ENCODE peak calls at places on chromosomes 13 and 19, in ten cellular contexts. F, T, X, G, E, Y, W, O, C and V are unnamed samples. For H3K4me1, the result is how much of the 10 kb centered on the place peaks cover.

GRCh38 chr13:106373304-106373988 is 162.0 kb downstream of the EFNB2 start:
- DNase-seq in F (no peak), Y (no peak), E (no peak), X (no peak), C (no peak), G (no peak), T (no peak), W (no peak), O (peak), V (no peak)

GRCh38 chr13:110442946-110443632 is 118.4 kb downstream of the RAB20 start:
- DNase-seq in W (no peak), E (no peak), T (peak), Y (no peak), O (peak), F (no peak), G (no peak), X (no peak), C (no peak), V (no peak)

GRCh38 chr13:31046711-31047279 is 114.3 kb downstream of the TEX26 start:
- DNase-seq in W (no peak), Y (no peak), C (no peak), X (peak), G (no peak), T (peak), O (peak), F (peak), E (peak), V (no peak)

GRCh38 chr13:70249332-70250064 is 141.2 kb upstream of the KLHL1 start:
- DNase-seq in G (peak), O (peak), T (peak), W (no peak), E (no peak), Y (no peak), X (no peak), F (no peak), C (no peak), V (no peak)

GRCh38 chr13:34066344-34066743 is 248.4 kb downstream of the RFC3 start:
- DNase-seq in Y (no peak), F (no peak), O (no peak), E (no peak), T (no peak), G (no peak), W (no peak), C (no peak), X (no peak), V (no peak)

GRCh38 chr13:74574964-74575728 is 440.9 kb upstream of the KLF12 start:
- DNase-seq in O (no peak), E (no peak), F (no peak), C (no peak), W (no peak), T (no peak), Y (no peak), X (no peak), G (peak), V (no peak)

GRCh38 chr13:31431722-31432137 is 232.0 kb downstream of the B3GLCT start:
- DNase-seq in C (peak), X (peak), F (peak), W (no peak), G (peak), T (peak), O (peak), Y (peak), E (peak), V (peak)

GRCh38 chr13:110706570-110707378 is 858 bp upstream of the CARS2 start:
- DNase-seq in X (no peak), E (no peak), C (no peak), O (no peak), Y (no peak), W (no peak), F (no peak), T (no peak), G (no peak), V (no peak)

GRCh38 chr13:30920162-30920561 is 12.3 kb upstream of the TEX26 start:
- DNase-seq in E (no peak), W (no peak), O (no peak), Y (no peak), G (no peak), X (no peak), C (no peak), F (no peak), T (no peak), V (no peak)

GRCh38 chr19:10468133-10468532 is 35.0 kb downstream of the KEAP1 start:
- DNase-seq in G (peak), Y (no peak), F (no peak), E (no peak), T (no peak), W (no peak), C (no peak), O (no peak), X (no peak), V (no peak)

GRCh38 chr13:33015275-33015674 is 948 bp upstream of the KL start:
- DNase-seq in G (peak), W (no peak), F (peak), Y (no peak), C (no peak), O (no peak), E (peak), X (no peak), T (no peak), V (no peak)

GRCh38 chr19:32595491-32595890 is 14.5 kb downstream of the PDCD5 start:
- DNase-seq in G (no peak), F (no peak), O (no peak), Y (no peak), T (no peak), W (no peak), E (no peak), C (no peak), X (no peak), V (no peak)

GRCh38 chr19:34171539-34171876 is 796 bp upstream of the LSM14A start:
- DNase-seq in T (peak), E (no peak), X (no peak), F (no peak), Y (no peak), W (no peak), C (no peak), G (no peak), O (peak), V (no peak)

GRCh38 chr13:46495647-46496046 is 57.3 kb upstream of the LRCH1 start:
- DNase-seq in E (no peak), O (no peak), Y (no peak), W (no peak), C (no peak), F (no peak), X (no peak), T (no peak), G (no peak), V (no peak)

GRCh38 chr13:74287672-74288169 is 153.5 kb upstream of the KLF12 start:
- DNase-seq in F (peak), X (peak), T (peak), C (peak), O (peak), G (peak), Y (peak), E (peak), W (no peak), V (peak)

GRCh38 chr13:41827507-41828213 is 133.2 kb downstream of the VWA8 start:
- DNase-seq in Y (peak), W (no peak), F (peak), O (peak), X (no peak), T (peak), E (no peak), G (no peak), C (no peak), V (peak)

GRCh38 chr13:109389456-109389855 is 396.9 kb downstream of the IRS2 start:
- DNase-seq in E (no peak), Y (peak), X (no peak), W (no peak), C (no peak), F (no peak), T (peak), G (no peak), O (no peak), V (no peak)

GRCh38 chr19:14155371-14155770 is 19.0 kb upstream of the ASF1B start:
- DNase-seq in Y (no peak), E (no peak), F (no peak), O (no peak), T (no peak), X (no peak), W (no peak), C (no peak), G (no peak), V (no peak)

GRCh38 chr19:12996542-12997094 is 1.3 kb downstream of the NFIX start:
- DNase-seq in F (no peak), O (peak), T (no peak), C (no peak), W (no peak), X (no peak), G (peak), E (peak), Y (no peak), V (no peak)

GRCh38 chr13:98368019-98368418 is 190.9 kb upstream of the RNF113B start:
- DNase-seq in O (peak), T (peak), X (no peak), E (no peak), C (no peak), G (no peak), F (no peak), Y (no peak), W (no peak), V (no peak)

GRCh38 chr19:40601061-40601973 is at the start of gene LTBP4:
- DNase-seq in G (peak), C (no peak), X (peak), T (no peak), E (peak), F (peak), O (peak), Y (no peak), W (no peak), V (peak)
- TF ChIP-seq CTCF in G (peak), C (no peak), X (no peak), T (no peak), E (peak), F (peak), O (no peak), Y (no peak), W (no peak), V (peak)

GRCh38 chr19:35350591-35350990 is 2.9 kb downstream of the FFAR1 start:
- DNase-seq in X (no peak), T (no peak), C (no peak), W (peak), F (no peak), E (no peak), Y (no peak), O (no peak), G (no peak), V (no peak)
- H3K4me1 ChIP-seq in X (under half), T (under half), C (under half), W (under half), F (under half), E (under half), Y (under half), O (under half), G (under half), V (under half)

GRCh38 chr19:46383846-46384245 is 29.5 kb downstream of the CCDC8 start:
- DNase-seq in X (no peak), W (no peak), Y (no peak), O (no peak), T (no peak), F (no peak), G (no peak), C (no peak), E (no peak), V (no peak)

GRCh38 chr19:46383171-46383815 is 30.1 kb downstream of the CCDC8 start:
- DNase-seq in Y (no peak), C (no peak), O (no peak), X (no peak), T (no peak), E (no peak), F (no peak), W (no peak), G (no peak), V (no peak)

GRCh38 chr19:46385636-46386035 is 27.7 kb downstream of the CCDC8 start:
- DNase-seq in C (no peak), E (no peak), T (no peak), G (no peak), W (no peak), F (no peak), O (no peak), Y (no peak), X (no peak), V (no peak)

GRCh38 chr19:46386151-46386550 is 27.2 kb downstream of the CCDC8 start:
- DNase-seq in C (no peak), E (no peak), F (no peak), T (no peak), G (no peak), Y (no peak), X (no peak), W (no peak), O (no peak), V (no peak)

GRCh38 chr19:46384396-46384795 is 29.0 kb downstream of the CCDC8 start:
- DNase-seq in O (no peak), Y (no peak), X (no peak), W (no peak), F (no peak), C (no peak), T (no peak), G (no peak), E (peak), V (peak)
- H3K27ac ChIP-seq in O (no peak), Y (no peak), X (no peak), W (no peak), F (no peak), C (no peak), T (no peak), G (no peak), E (no peak), V (no peak)

GRCh38 chr13:91406619-91407018 is 8.2 kb downstream of the GPC5 start:
- DNase-seq in C (no peak), E (no peak), F (no peak), Y (no peak), T (peak), O (peak), W (no peak), X (no peak), G (peak), V (no peak)
- TF ChIP-seq CTCF in C (no peak), E (peak), F (no peak), Y (no peak), T (peak), O (peak), W (no peak), X (no peak), G (peak), V (no peak)

GRCh38 chr19:2170987-2171348 is 7.2 kb downstream of the DOT1L start:
- DNase-seq in T (no peak), O (no peak), Y (no peak), E (no peak), W (no peak), F (no peak), X (no peak), G (no peak), C (no peak), V (no peak)
- H3K4me1 ChIP-seq in T (half or more), O (under half), Y (half or more), E (half or more), W (under half), F (under half), X (under half), G (under half), C (half or more), V (half or more)

GRCh38 chr19:39417463-39418181 is 5.2 kb downstream of the PLEKHG2 start:
- DNase-seq in E (no peak), Y (no peak), W (no peak), G (no peak), X (no peak), C (no peak), F (no peak), T (no peak), O (no peak), V (no peak)

GRCh38 chr19:39423258-39424086 is 11.0 kb downstream of the PLEKHG2 start:
- DNase-seq in W (no peak), G (no peak), C (no peak), F (no peak), Y (no peak), T (no peak), O (no peak), X (no peak), E (peak), V (no peak)

GRCh38 chr19:39419003-39419402 is 6.5 kb downstream of the PLEKHG2 start:
- DNase-seq in X (no peak), W (no peak), T (no peak), O (no peak), F (no peak), C (no peak), E (no peak), G (no peak), Y (no peak), V (no peak)

GRCh38 chr19:39422020-39422419 is 9.6 kb downstream of the PLEKHG2 start:
- DNase-seq in Y (no peak), O (no peak), C (no peak), E (no peak), W (no peak), X (no peak), T (no peak), F (no peak), G (no peak), V (no peak)

DNA sequence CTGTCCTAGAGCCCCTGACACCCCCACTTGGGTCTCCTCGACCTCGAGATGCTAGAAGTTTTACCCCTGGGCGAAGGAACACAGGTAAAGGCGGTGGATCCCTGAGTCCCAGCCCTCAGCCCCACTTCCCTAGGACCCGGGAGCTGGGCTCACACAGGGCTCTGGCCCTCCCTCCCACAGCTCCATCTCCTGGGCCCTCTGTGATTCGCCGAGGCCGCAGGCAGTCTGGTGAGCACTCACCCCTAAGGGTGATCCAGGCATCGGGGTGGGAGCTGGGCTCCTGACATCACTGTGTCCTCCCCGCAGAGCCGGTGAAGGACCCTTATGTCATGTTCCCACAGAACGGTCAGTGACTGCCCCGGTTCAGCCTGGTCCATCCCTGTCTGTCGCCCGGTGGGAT is 8.3 kb downstream of the PLEKHG2 start:
- DNase-seq in X (no peak), Y (no peak), E (no peak), T (no peak), W (no peak), O (no peak), F (no peak), G (no peak), C (no peak), V (no peak)
- H3K27ac ChIP-seq in X (no peak), Y (no peak), E (no peak), T (no peak), W (no peak), O (no peak), F (no peak), G (no peak), C (no peak), V (no peak)

DNA sequence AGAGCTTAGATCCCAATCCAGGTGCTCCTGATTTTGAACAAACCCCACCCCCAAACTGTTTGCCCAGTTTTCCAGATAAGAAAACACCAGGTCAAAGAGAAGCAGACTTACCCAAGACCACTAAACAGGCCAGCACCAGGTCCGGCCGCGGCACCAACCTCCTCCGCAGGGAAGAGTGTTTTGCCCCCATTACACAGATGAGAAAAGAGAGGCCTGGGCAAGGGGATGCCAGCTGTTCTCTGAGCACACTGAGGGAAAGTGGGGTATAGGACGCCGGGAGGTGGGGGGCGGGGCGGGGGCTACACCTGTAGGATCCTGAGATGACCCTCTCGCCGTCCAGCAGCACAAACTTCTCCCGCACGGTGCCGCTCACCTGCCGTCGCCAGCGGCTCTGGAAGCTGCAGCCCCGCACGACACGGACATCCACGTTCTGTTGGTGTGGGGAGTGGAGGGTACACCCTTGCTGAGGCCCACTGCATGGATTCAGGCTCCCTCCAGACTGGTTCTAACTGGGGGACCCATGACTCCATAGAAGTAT is 3.1 kb downstream of the SPACA4 start:
- DNase-seq in X (no peak), G (no peak), F (no peak), T (no peak), Y (no peak), E (no peak), W (no peak), O (no peak), C (no peak), V (no peak)
- TF ChIP-seq CTCF in X (no peak), G (no peak), F (no peak), T (no peak), Y (no peak), E (no peak), W (no peak), O (no peak), C (no peak), V (no peak)

GRCh38 chr19:38710416-38710702 is 33.9 kb downstream of the CAPN12 start:
- DNase-seq in Y (no peak), O (no peak), C (no peak), X (no peak), G (no peak), E (no peak), F (no peak), W (no peak), T (no peak), V (no peak)
- H3K4me1 ChIP-seq in Y (half or more), O (half or more), C (half or more), X (under half), G (under half), E (half or more), F (under half), W (under half), T (half or more), V (half or more)

GRCh38 chr13:27053902-27054595 is 117.6 kb downstream of the USP12 start:
- DNase-seq in X (no peak), T (peak), G (no peak), E (no peak), C (no peak), Y (no peak), W (no peak), O (peak), F (no peak), V (no peak)

GRCh38 chr13:27054760-27055159 is 116.9 kb downstream of the USP12 start:
- DNase-seq in C (no peak), T (no peak), W (no peak), Y (no peak), G (no peak), O (no peak), X (no peak), E (no peak), F (no peak), V (no peak)

GRCh38 chr13:27057817-27058216 is 113.8 kb downstream of the USP12 start:
- DNase-seq in F (no peak), Y (no peak), T (no peak), W (no peak), O (no peak), X (no peak), G (no peak), E (no peak), C (no peak), V (no peak)

GRCh38 chr13:27053235-27053884 is 118.3 kb downstream of the USP12 start:
- DNase-seq in O (no peak), Y (no peak), G (no peak), C (no peak), F (no peak), X (no peak), E (no peak), T (no peak), W (no peak), V (no peak)

GRCh38 chr13:27055501-27055900 is 116.1 kb downstream of the USP12 start:
- DNase-seq in T (no peak), G (no peak), E (no peak), C (no peak), X (no peak), O (no peak), W (no peak), F (no peak), Y (no peak), V (no peak)
- H3K27ac ChIP-seq in T (no peak), G (no peak), E (no peak), C (no peak), X (no peak), O (no peak), W (no peak), F (no peak), Y (no peak), V (no peak)